ENCODE peak calls at places on chromosomes 16 and 17, in nine cellular contexts. One of them, this sample, is unnamed.

GRCh38 chr17:48757524-48757961 is 29.0 kb upstream of the HOXB13 start:
- DNase-seq in suprapubic skin: no peak
- DNase-seq in A549: no peak
- DNase-seq in sigmoid colon: peak
- DNase-seq in H1: no peak
- DNase-seq in ovary: no peak
- DNase-seq in transverse colon: no peak
- DNase-seq in tibial nerve: no peak
- DNase-seq in esophagus muscularis mucosa: no peak
- DNase-seq in this sample: no peak

GRCh38 chr16:28537964-28538732 is 626 bp downstream of the NUPR1 start:
- DNase-seq in suprapubic skin: no peak
- DNase-seq in A549: no peak
- DNase-seq in sigmoid colon: no peak
- DNase-seq in H1: no peak
- DNase-seq in ovary: peak
- DNase-seq in transverse colon: peak
- DNase-seq in tibial nerve: no peak
- DNase-seq in esophagus muscularis mucosa: no peak
- DNase-seq in this sample: peak

GRCh38 chr16:15043344-15043743 is 12.5 kb downstream of the NTAN1 start:
- DNase-seq in suprapubic skin: no peak
- DNase-seq in A549: no peak
- DNase-seq in sigmoid colon: no peak
- DNase-seq in H1: no peak
- DNase-seq in ovary: no peak
- DNase-seq in transverse colon: no peak
- DNase-seq in tibial nerve: no peak
- DNase-seq in esophagus muscularis mucosa: no peak
- DNase-seq in this sample: no peak

GRCh38 chr17:49554694-49555494 is 20.8 kb upstream of the NXPH3 start:
- DNase-seq in suprapubic skin: peak
- DNase-seq in A549: no peak
- DNase-seq in sigmoid colon: no peak
- DNase-seq in H1: no peak
- DNase-seq in ovary: no peak
- DNase-seq in transverse colon: no peak
- DNase-seq in tibial nerve: no peak
- DNase-seq in esophagus muscularis mucosa: no peak
- DNase-seq in this sample: no peak

GRCh38 chr17:44170499-44171201 is at the start of gene ASB16:
- DNase-seq in suprapubic skin: no peak
- DNase-seq in A549: no peak
- DNase-seq in sigmoid colon: no peak
- DNase-seq in H1: no peak
- DNase-seq in ovary: no peak
- DNase-seq in transverse colon: no peak
- DNase-seq in tibial nerve: no peak
- DNase-seq in esophagus muscularis mucosa: no peak
- DNase-seq in this sample: peak

GRCh38 chr16:22675745-22676540 is 138.0 kb upstream of the HS3ST2 start:
- DNase-seq in suprapubic skin: peak
- DNase-seq in A549: no peak
- DNase-seq in sigmoid colon: no peak
- DNase-seq in H1: no peak
- DNase-seq in ovary: no peak
- DNase-seq in transverse colon: no peak
- DNase-seq in tibial nerve: no peak
- DNase-seq in esophagus muscularis mucosa: no peak
- DNase-seq in this sample: no peak

GRCh38 chr16:30585022-30585399 is 486 bp downstream of the ZNF785 start:
- DNase-seq in suprapubic skin: no peak
- DNase-seq in A549: no peak
- DNase-seq in sigmoid colon: peak
- DNase-seq in H1: peak
- DNase-seq in ovary: peak
- DNase-seq in transverse colon: peak
- DNase-seq in tibial nerve: no peak
- DNase-seq in esophagus muscularis mucosa: no peak
- DNase-seq in this sample: no peak

GRCh38 chr16:24992696-24993095 is 22.5 kb downstream of the ARHGAP17 start:
- DNase-seq in suprapubic skin: no peak
- DNase-seq in A549: no peak
- DNase-seq in sigmoid colon: no peak
- DNase-seq in H1: no peak
- DNase-seq in ovary: no peak
- DNase-seq in transverse colon: no peak
- DNase-seq in tibial nerve: no peak
- DNase-seq in esophagus muscularis mucosa: no peak
- DNase-seq in this sample: no peak

GRCh38 chr16:51553314-51553713 is 402.2 kb upstream of the SALL1 start:
- DNase-seq in suprapubic skin: no peak
- DNase-seq in A549: no peak
- DNase-seq in sigmoid colon: no peak
- DNase-seq in H1: no peak
- DNase-seq in ovary: no peak
- DNase-seq in transverse colon: no peak
- DNase-seq in tibial nerve: no peak
- DNase-seq in esophagus muscularis mucosa: peak
- DNase-seq in this sample: no peak

GRCh38 chr16:87129771-87130170 is 187.4 kb downstream of the C16orf95 start:
- DNase-seq in suprapubic skin: no peak
- DNase-seq in A549: no peak
- DNase-seq in sigmoid colon: peak
- DNase-seq in H1: no peak
- DNase-seq in ovary: no peak
- DNase-seq in transverse colon: no peak
- DNase-seq in tibial nerve: peak
- DNase-seq in esophagus muscularis mucosa: no peak
- DNase-seq in this sample: no peak

GRCh38 chr17:28685366-28685765 is 23.4 kb downstream of the SUPT6H start:
- DNase-seq in suprapubic skin: peak
- DNase-seq in A549: no peak
- DNase-seq in sigmoid colon: no peak
- DNase-seq in H1: no peak
- DNase-seq in ovary: no peak
- DNase-seq in transverse colon: no peak
- DNase-seq in tibial nerve: no peak
- DNase-seq in esophagus muscularis mucosa: no peak
- DNase-seq in this sample: no peak

GRCh38 chr17:28688481-28688880 is 23.2 kb downstream of the PROCA1 start:
- DNase-seq in suprapubic skin: no peak
- DNase-seq in A549: no peak
- DNase-seq in sigmoid colon: no peak
- DNase-seq in H1: no peak
- DNase-seq in ovary: no peak
- DNase-seq in transverse colon: no peak
- DNase-seq in tibial nerve: no peak
- DNase-seq in esophagus muscularis mucosa: no peak
- DNase-seq in this sample: no peak

GRCh38 chr17:28686296-28686695 is 24.3 kb downstream of the SUPT6H start:
- DNase-seq in suprapubic skin: no peak
- DNase-seq in A549: no peak
- DNase-seq in sigmoid colon: no peak
- DNase-seq in H1: no peak
- DNase-seq in ovary: no peak
- DNase-seq in transverse colon: no peak
- DNase-seq in tibial nerve: no peak
- DNase-seq in esophagus muscularis mucosa: no peak
- DNase-seq in this sample: no peak

GRCh38 chr17:28682655-28683054 is 20.6 kb downstream of the SUPT6H start:
- DNase-seq in suprapubic skin: no peak
- DNase-seq in A549: no peak
- DNase-seq in sigmoid colon: no peak
- DNase-seq in H1: no peak
- DNase-seq in ovary: no peak
- DNase-seq in transverse colon: no peak
- DNase-seq in tibial nerve: no peak
- DNase-seq in esophagus muscularis mucosa: no peak
- DNase-seq in this sample: no peak

DNA sequence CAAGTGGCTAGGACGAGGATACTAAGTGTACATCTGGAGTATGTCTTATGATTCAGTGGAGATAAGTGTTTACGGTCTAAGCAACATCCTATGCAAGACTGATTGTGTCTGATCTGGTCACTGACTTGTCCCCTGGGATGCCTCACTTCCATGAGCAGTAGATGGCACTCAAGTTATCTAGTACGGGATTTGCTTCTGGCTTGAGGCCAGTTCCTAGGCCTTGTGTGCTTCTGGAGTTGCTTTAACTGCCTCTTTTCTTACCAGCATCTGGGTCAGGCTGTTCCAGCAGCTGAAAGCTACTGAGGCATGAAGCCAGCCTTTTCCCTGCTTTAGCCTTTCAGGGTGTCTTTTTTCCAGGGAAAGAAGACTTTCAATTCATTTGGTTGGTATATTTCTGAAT is 23.0 kb downstream of the SUPT6H start:
- DNase-seq in suprapubic skin: peak
- DNase-seq in A549: peak
- DNase-seq in sigmoid colon: peak
- DNase-seq in H1: no peak
- DNase-seq in ovary: peak
- DNase-seq in transverse colon: peak
- DNase-seq in tibial nerve: peak
- DNase-seq in esophagus muscularis mucosa: no peak
- DNase-seq in this sample: no peak
- TF ChIP-seq CTCF in suprapubic skin: no peak
- TF ChIP-seq CTCF in A549: peak
- TF ChIP-seq CTCF in sigmoid colon: no peak
- TF ChIP-seq CTCF in H1: no peak
- TF ChIP-seq CTCF in ovary: no peak
- TF ChIP-seq CTCF in transverse colon: no peak
- TF ChIP-seq CTCF in tibial nerve: no peak
- TF ChIP-seq CTCF in esophagus muscularis mucosa: no peak
- TF ChIP-seq CTCF in this sample: no peak

GRCh38 chr16:9136596-9136995 is 45.2 kb downstream of the HAPSTR1 start:
- DNase-seq in suprapubic skin: peak
- DNase-seq in A549: no peak
- DNase-seq in sigmoid colon: peak
- DNase-seq in H1: no peak
- DNase-seq in ovary: no peak
- DNase-seq in transverse colon: peak
- DNase-seq in tibial nerve: no peak
- DNase-seq in esophagus muscularis mucosa: no peak
- DNase-seq in this sample: no peak

GRCh38 chr16:9138021-9138680 is 46.7 kb downstream of the HAPSTR1 start:
- DNase-seq in suprapubic skin: no peak
- DNase-seq in A549: no peak
- DNase-seq in sigmoid colon: no peak
- DNase-seq in H1: no peak
- DNase-seq in ovary: no peak
- DNase-seq in transverse colon: no peak
- DNase-seq in tibial nerve: no peak
- DNase-seq in esophagus muscularis mucosa: no peak
- DNase-seq in this sample: no peak

GRCh38 chr16:9134739-9135138 is 43.3 kb downstream of the HAPSTR1 start:
- DNase-seq in suprapubic skin: peak
- DNase-seq in A549: peak
- DNase-seq in sigmoid colon: peak
- DNase-seq in H1: peak
- DNase-seq in ovary: no peak
- DNase-seq in transverse colon: peak
- DNase-seq in tibial nerve: peak
- DNase-seq in esophagus muscularis mucosa: no peak
- DNase-seq in this sample: peak

GRCh38 chr16:9134306-9134705 is 42.9 kb downstream of the HAPSTR1 start:
- DNase-seq in suprapubic skin: peak
- DNase-seq in A549: no peak
- DNase-seq in sigmoid colon: peak
- DNase-seq in H1: no peak
- DNase-seq in ovary: no peak
- DNase-seq in transverse colon: no peak
- DNase-seq in tibial nerve: no peak
- DNase-seq in esophagus muscularis mucosa: no peak
- DNase-seq in this sample: no peak

DNA sequence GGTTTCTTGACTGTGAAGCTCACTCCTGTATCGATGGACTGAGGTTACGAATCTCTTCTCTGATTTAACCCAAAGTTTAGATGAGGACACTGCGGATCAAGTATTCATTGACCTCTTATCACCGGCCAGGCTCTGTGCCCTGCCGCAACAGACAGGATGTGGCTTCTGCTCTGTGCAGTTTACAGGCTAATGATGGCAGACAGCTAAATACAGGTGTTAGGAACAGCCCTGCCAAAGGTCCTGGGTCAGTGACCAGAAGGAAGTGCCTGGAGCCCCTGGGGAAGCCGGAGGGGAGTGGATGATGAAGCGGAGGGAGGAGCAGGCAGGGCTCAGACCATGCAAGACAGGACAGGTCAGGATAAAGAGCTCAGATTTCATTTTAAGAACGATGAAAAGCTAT is 44.4 kb downstream of the HAPSTR1 start:
- DNase-seq in suprapubic skin: peak
- DNase-seq in A549: no peak
- DNase-seq in sigmoid colon: peak
- DNase-seq in H1: no peak
- DNase-seq in ovary: no peak
- DNase-seq in transverse colon: no peak
- DNase-seq in tibial nerve: no peak
- DNase-seq in esophagus muscularis mucosa: no peak
- DNase-seq in this sample: no peak
- TF ChIP-seq EP300 in suprapubic skin: no peak
- TF ChIP-seq EP300 in A549: no peak
- TF ChIP-seq EP300 in sigmoid colon: no peak
- TF ChIP-seq EP300 in H1: no peak
- TF ChIP-seq EP300 in ovary: no peak
- TF ChIP-seq EP300 in transverse colon: no peak
- TF ChIP-seq EP300 in tibial nerve: no peak
- TF ChIP-seq EP300 in esophagus muscularis mucosa: no peak
- TF ChIP-seq EP300 in this sample: no peak

DNA sequence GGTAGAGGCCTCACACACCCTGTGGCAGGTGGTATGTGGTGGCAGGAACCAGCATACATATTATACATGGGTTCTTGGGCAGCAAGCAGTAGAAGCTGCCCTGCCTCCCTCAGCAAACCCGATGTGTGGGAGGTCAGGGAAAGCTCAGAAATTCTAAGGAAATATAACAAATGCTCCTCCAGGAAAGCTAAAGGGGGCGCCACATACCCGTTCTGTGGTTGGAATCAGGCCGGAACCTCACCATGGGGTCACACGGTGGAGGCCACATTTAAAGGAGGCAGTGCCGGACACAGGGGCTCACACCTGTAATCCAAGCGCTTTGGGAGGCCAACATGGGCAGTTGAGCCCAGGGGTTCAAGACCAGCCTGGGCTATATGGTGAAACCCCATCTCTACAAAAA is 12.4 kb upstream of the KATNB1 start:
- DNase-seq in suprapubic skin: no peak
- DNase-seq in A549: no peak
- DNase-seq in sigmoid colon: no peak
- DNase-seq in H1: peak
- DNase-seq in ovary: no peak
- DNase-seq in transverse colon: no peak
- DNase-seq in tibial nerve: no peak
- DNase-seq in esophagus muscularis mucosa: no peak
- DNase-seq in this sample: no peak
- TF ChIP-seq CTCF in suprapubic skin: no peak
- TF ChIP-seq CTCF in A549: peak
- TF ChIP-seq CTCF in sigmoid colon: no peak
- TF ChIP-seq CTCF in H1: peak
- TF ChIP-seq CTCF in ovary: no peak
- TF ChIP-seq CTCF in transverse colon: no peak
- TF ChIP-seq CTCF in tibial nerve: no peak
- TF ChIP-seq CTCF in esophagus muscularis mucosa: no peak
- TF ChIP-seq CTCF in this sample: no peak

GRCh38 chr16:62741692-62742091 is 705.5 kb upstream of the CDH8 start:
- DNase-seq in suprapubic skin: no peak
- DNase-seq in A549: no peak
- DNase-seq in sigmoid colon: no peak
- DNase-seq in H1: no peak
- DNase-seq in ovary: no peak
- DNase-seq in transverse colon: no peak
- DNase-seq in tibial nerve: no peak
- DNase-seq in esophagus muscularis mucosa: no peak
- DNase-seq in this sample: no peak

GRCh38 chr16:62738631-62739030 is 702.4 kb upstream of the CDH8 start:
- DNase-seq in suprapubic skin: no peak
- DNase-seq in A549: no peak
- DNase-seq in sigmoid colon: no peak
- DNase-seq in H1: no peak
- DNase-seq in ovary: no peak
- DNase-seq in transverse colon: no peak
- DNase-seq in tibial nerve: no peak
- DNase-seq in esophagus muscularis mucosa: no peak
- DNase-seq in this sample: no peak
- TF ChIP-seq EP300 in suprapubic skin: no peak
- TF ChIP-seq EP300 in A549: no peak
- TF ChIP-seq EP300 in sigmoid colon: no peak
- TF ChIP-seq EP300 in H1: no peak
- TF ChIP-seq EP300 in ovary: no peak
- TF ChIP-seq EP300 in transverse colon: no peak
- TF ChIP-seq EP300 in tibial nerve: no peak
- TF ChIP-seq EP300 in esophagus muscularis mucosa: no peak
- TF ChIP-seq EP300 in this sample: no peak

This sample was measured in stomach.